ENCODE peak calls at places on chromosome 20, in six cellular contexts. T is K562, R is GM12878, X is H1, E is GM12891, D is HepG2. F is an unnamed sample.

GRCh38 chr20:6277661-6278060 is 154.8 kb upstream of the FERMT1 start:
- DNase-seq in T (no peak), R (no peak), X (no peak), E (no peak), D (no peak), F (no peak)

GRCh38 chr20:50285376-50286173 is 94.9 kb downstream of the CEBPB start:
- DNase-seq in T (no peak), R (peak; percentile 28), X (no peak), E (no peak), D (no peak), F (peak; percentile 59)

GRCh38 chr20:44664127-44664526 is 12.6 kb upstream of the ADA start:
- DNase-seq in T (no peak), R (no peak), X (no peak), E (no peak), D (no peak), F (no peak)

GRCh38 chr20:17854307-17854903 is 114.2 kb downstream of the SNX5 start:
- DNase-seq in T (no peak), R (no peak), X (no peak), E (no peak), D (peak; percentile 82), F (no peak)

GRCh38 chr20:52004720-52005119 is 186.9 kb downstream of the ZFP64 start:
- DNase-seq in T (no peak), R (no peak), X (no peak), E (no peak), D (no peak), F (no peak)

GRCh38 chr20:7926767-7927166 is 13.5 kb downstream of the HAO1 start:
- DNase-seq in T (no peak), R (no peak), X (no peak), E (no peak), D (peak; percentile 23), F (no peak)

GRCh38 chr20:9072741-9073310 is 3.9 kb downstream of the PLCB4 start:
- DNase-seq in T (no peak), R (no peak), X (no peak), E (no peak), D (no peak), F (no peak)

GRCh38 chr20:46084805-46085792 is 4.7 kb downstream of the NCOA5 start:
- DNase-seq in T (no peak), R (no peak), X (no peak), E (no peak), D (peak; percentile 73), F (no peak)

GRCh38 chr20:31829731-31830130 is 10.6 kb downstream of the MYLK2 start:
- DNase-seq in T (no peak), R (no peak), X (no peak), E (no peak), D (no peak), F (no peak)

GRCh38 chr20:41697861-41698559 is 79.8 kb upstream of the CHD6 start:
- DNase-seq in T (peak; percentile 56), R (no peak), X (no peak), E (no peak), D (peak; percentile 52), F (no peak)

DNA sequence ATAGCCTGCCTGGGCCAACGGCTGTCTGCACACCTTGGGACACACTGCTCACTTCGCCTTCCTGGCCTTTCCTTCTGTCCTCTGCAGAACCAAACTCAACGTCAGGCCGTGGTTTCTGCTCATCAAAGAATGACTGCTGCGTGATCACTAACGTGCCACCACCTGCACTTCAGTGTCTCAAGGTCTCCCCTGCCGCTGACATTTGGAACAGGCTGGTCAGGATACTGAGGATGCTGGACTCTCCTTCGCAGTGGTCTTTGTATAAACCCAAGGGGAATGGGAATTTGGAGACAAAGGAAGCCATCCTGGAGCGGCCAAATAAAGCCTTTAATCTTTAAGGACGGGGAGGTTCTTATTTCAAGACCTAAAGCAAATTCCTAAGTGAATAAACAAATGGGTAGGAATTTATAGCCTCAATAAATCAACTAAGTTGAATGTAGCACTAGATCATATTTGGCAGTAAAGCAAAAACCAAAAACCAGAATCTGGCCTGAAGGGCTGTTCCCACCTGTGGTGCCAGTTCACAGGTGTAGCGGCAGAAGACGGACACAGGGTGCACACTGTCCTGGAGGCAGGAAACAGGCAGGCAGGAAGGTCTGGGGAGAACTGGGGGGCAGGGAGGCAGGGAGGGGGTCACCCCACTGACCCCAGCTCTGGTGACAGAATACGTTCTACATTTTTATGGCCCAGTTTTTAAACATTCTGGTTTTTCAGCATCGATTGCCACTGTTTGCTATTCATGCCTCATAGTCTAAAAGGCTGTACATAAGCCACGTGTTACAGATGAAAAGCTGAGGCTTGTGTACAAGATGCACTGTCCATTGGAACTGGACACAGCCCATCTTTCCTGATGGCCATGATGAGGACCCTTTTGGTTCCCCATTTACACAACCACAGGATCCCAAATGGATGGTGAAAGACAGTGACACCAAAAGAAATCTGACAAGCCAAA is 36.6 kb downstream of the ABHD12 start:
- DNase-seq in T (no peak), R (no peak), X (no peak), E (no peak), D (no peak), F (no peak)
- TF ChIP-seq POLR2A in T (no peak), R (no peak), X (no peak), E (no peak), D (no peak), F (no peak)

DNA sequence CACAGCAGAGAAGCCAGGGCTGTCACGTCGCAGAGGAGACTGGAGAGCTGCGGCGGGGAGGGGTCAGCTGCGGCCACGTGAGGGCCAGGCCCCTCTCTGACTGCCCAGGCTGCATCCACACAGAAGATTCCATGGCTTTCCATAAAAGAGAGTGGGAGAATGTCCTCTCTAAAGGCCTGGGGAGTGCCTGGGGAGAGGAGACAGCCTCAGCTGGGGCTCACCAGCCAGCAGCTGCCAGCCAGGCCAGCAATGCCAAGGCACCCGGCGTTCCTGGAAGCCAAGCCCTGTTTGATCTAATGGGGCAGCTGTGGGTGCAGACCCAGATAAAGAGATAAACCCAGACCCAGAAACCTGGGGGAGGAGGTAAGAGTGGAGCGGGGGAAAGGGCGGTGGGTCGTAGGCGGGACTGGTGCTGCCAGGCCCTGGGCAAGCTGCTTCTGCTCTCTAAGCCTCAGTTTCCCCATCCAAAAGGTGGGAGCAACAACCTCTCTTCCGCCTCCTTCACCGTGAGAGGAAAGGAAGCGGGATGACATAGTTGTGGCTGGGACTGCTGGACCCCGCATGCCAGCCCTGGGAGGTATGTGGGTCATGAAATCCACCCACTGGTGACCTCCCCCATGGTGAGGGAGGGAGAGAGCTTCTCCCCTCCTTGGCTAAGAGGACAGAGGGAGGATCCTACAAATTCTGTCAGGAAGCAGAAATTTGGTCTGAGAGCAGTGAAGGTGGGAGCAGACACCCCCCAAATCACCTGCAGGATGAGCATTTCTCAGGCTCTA is 3.1 kb upstream of the OSBPL2 start:
- DNase-seq in T (no peak), R (no peak), X (no peak), E (no peak), D (no peak), F (no peak)
- TF ChIP-seq POLR2AphosphoS5 in T (no peak), R (no peak), X (no peak), E (no peak), D (no peak), F (no peak)

DNA sequence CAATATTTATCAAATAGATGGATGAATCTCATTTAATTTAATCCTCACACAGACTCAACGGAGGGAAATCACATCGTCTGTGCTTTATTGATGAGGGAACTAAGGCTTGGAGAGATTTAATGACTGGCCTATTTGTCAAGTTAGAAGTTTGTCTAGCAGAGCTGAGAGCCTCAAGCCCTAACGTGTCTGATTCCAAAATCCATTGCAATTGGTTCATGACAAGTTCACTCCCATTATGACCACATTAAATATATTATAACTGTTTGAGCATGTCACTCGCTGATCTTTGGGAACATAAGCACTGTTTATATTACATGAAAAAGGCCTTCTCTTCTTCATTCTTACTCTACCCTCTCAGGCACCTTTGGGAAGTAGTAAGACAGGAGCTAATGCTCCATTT is 89.4 kb upstream of the SIRPA start:
- DNase-seq in T (no peak), R (no peak), X (no peak), E (no peak), D (no peak), F (no peak)
- TF ChIP-seq TAF1 in T (no peak), R (no peak), X (no peak), E (no peak), D (no peak), F (no peak)

GRCh38 chr20:59042796-59043621 is 423 bp upstream of the PRELID3B start:
- DNase-seq in T (peak; percentile 98), R (peak; percentile 61), X (peak; percentile 94), E (peak; percentile 97), D (peak; percentile 56), F (peak; percentile 97)
- TF ChIP-seq POLR2A in T (peak; percentile 49), R (peak; percentile 78), X (no peak), E (no peak), D (no peak), F (peak; percentile 68)

GRCh38 chr20:11035211-11035610 is 361.4 kb upstream of the JAG1 start:
- DNase-seq in T (no peak), R (no peak), X (no peak), E (no peak), D (no peak), F (no peak)

GRCh38 chr20:11030351-11030750 is 356.6 kb upstream of the JAG1 start:
- DNase-seq in T (no peak), R (no peak), X (no peak), E (no peak), D (no peak), F (no peak)

GRCh38 chr20:11031300-11031699 is 357.5 kb upstream of the JAG1 start:
- DNase-seq in T (no peak), R (no peak), X (no peak), E (no peak), D (no peak), F (no peak)

GRCh38 chr20:11034025-11034424 is 360.2 kb upstream of the JAG1 start:
- DNase-seq in T (no peak), R (no peak), X (no peak), E (no peak), D (no peak), F (no peak)

DNA sequence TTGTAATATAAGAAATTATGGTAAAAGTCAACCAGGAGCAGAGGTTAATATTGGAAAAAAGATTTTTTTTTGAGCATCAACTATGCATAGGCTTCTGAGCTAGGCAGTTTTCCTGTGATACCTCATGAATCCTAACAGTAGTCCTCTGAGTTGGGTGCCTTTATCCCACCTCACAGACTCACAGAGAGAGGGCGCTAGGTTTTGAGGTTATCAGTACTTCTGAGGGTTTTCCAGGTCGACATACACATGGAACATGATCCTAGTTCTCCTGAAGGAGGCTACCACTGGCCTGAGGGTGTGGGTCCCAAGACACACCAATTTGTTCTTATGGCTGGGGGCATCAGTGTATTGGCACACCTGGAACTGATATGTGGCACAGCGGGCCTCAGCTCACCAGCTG is 358.8 kb upstream of the JAG1 start:
- DNase-seq in T (no peak), R (no peak), X (no peak), E (no peak), D (no peak), F (no peak)
- TF ChIP-seq POLR2AphosphoS5 in T (no peak), R (no peak), X (no peak), E (no peak), D (no peak), F (no peak)

GRCh38 chr20:1813674-1814635 is 81.3 kb upstream of the SIRPA start:
- DNase-seq in T (no peak), R (no peak), X (no peak), E (no peak), D (no peak), F (no peak)
- TF ChIP-seq TAF1 in T (no peak), R (no peak), X (no peak), E (no peak), D (no peak), F (no peak)

GRCh38 chr20:1423625-1424106 is 30.8 kb upstream of the FKBP1A start:
- DNase-seq in T (peak; percentile 44), R (no peak), X (peak; percentile 65), E (no peak), D (peak; percentile 92), F (no peak)
- TF ChIP-seq POLR2A in T (no peak), R (no peak), X (no peak), E (no peak), D (no peak), F (no peak)